ENCODE peak calls at places on chromosomes 12 and 14, in nine cellular contexts. G is germinal center; T is nucleus accumbens; S is activated CD4-positive, alpha-beta T cell treated with anti-CD3 and anti-CD28 coated beads, Interleukin-2, amount 50 U/mL, for 4 hours; Q is H54; H is RPMI7951; Z is glutamatergic neuron; U is NCI-H1417 treated with DMSO at 0.1 percent for 48 hours; V is iris pigment epithelial cell. N is an unnamed sample.

GRCh38 chr14:78848234-78848820 is 678.2 kb downstream of the NRXN3 start:
- DNase-seq in T (no peak), U (peak), H (peak), S (no peak), Q (peak), Z (peak), V (peak), G (peak), N (peak)

GRCh38 chr14:61568572-61569011 is 126.7 kb upstream of the HIF1A start:
- DNase-seq in S (peak), U (peak), Z (peak), T (no peak), Q (no peak), H (no peak), G (peak), V (no peak), N (peak)

GRCh38 chr12:131067993-131068942 is 114.6 kb downstream of the ADGRD1 start:
- DNase-seq in T (no peak), H (no peak), V (no peak), U (no peak), Z (no peak), G (no peak), S (no peak), Q (no peak), N (no peak)

GRCh38 chr14:71089974-71090373 is 182.7 kb downstream of the PCNX1 start:
- DNase-seq in U (no peak), V (peak), T (no peak), Z (no peak), S (no peak), G (no peak), H (no peak), Q (no peak), N (no peak)

GRCh38 chr12:58804749-58805148 is 115.6 kb downstream of the LRIG3 start:
- DNase-seq in Z (no peak), G (no peak), U (no peak), T (no peak), Q (no peak), V (no peak), H (no peak), S (no peak), N (no peak)

GRCh38 chr12:31728917-31729640 is at the start of gene AMN1:
- DNase-seq in S (peak), T (peak), G (peak), H (peak), Z (peak), Q (peak), U (peak), V (peak), N (peak)

GRCh38 chr14:80523518-80524117 is 312.3 kb upstream of the DIO2 start:
- DNase-seq in Q (no peak), T (no peak), U (no peak), G (no peak), S (no peak), Z (no peak), V (peak), H (no peak), N (no peak)

GRCh38 chr14:77143071-77143470 is 1.5 kb upstream of the ZDHHC22 start:
- DNase-seq in H (no peak), V (no peak), T (no peak), Q (no peak), S (no peak), Z (peak), G (no peak), U (no peak), N (no peak)

GRCh38 chr12:26700430-26700829 is 132.6 kb downstream of the ITPR2 start:
- DNase-seq in V (no peak), S (no peak), U (no peak), H (no peak), T (no peak), Q (no peak), G (no peak), Z (no peak), N (no peak)

GRCh38 chr14:99120147-99121026 is 151.6 kb downstream of the BCL11B start:
- DNase-seq in G (no peak), T (no peak), Q (no peak), S (no peak), Z (no peak), U (no peak), V (no peak), H (no peak), N (peak)

GRCh38 chr14:96255501-96256366 is at the start of gene BDKRB1:
- DNase-seq in H (peak), G (no peak), Z (no peak), Q (no peak), T (no peak), S (no peak), V (peak), U (no peak), N (no peak)

GRCh38 chr14:69895109-69895508 is 15.9 kb downstream of the SMOC1 start:
- DNase-seq in V (no peak), H (no peak), Q (no peak), U (no peak), G (no peak), Z (no peak), T (no peak), S (no peak), N (no peak)

GRCh38 chr12:15268927-15269552 is 47.8 kb upstream of the RERG start:
- DNase-seq in Z (no peak), U (peak), H (peak), G (peak), Q (peak), V (peak), T (no peak), S (peak), N (peak)

GRCh38 chr14:68510201-68510600 is 282.7 kb downstream of the ZFP36L1 start:
- DNase-seq in U (no peak), G (no peak), T (no peak), V (no peak), Z (no peak), Q (no peak), H (peak), S (no peak), N (no peak)

N was measured in colonic mucosa.